ENCODE peak calls at places on chromosomes 12 and 14, in four cellular contexts. S, Q, O and H are unnamed samples.

GRCh38 chr12:131710464-131711457 is at the start of gene SFSWAP:
- DNase-seq in O (peak), Q (peak), S (peak), H (peak)

GRCh38 chr14:79764288-79764687 is 447.0 kb downstream of the DIO2 start:
- DNase-seq in O (no peak), Q (no peak), S (no peak), H (peak)

GRCh38 chr12:67705394-67706370 is 57.1 kb downstream of the DYRK2 start:
- DNase-seq in Q (peak), O (peak), S (peak), H (peak)

GRCh38 chr12:104136577-104136976 is 1.4 kb downstream of the NFYB start:
- DNase-seq in S (no peak), Q (peak), O (peak), H (peak)

GRCh38 chr14:33714527-33715222 is 236.2 kb downstream of the EGLN3 start:
- DNase-seq in O (peak), Q (no peak), S (no peak), H (no peak)

GRCh38 chr12:57389033-57389432 is 41.8 kb downstream of the R3HDM2 start:
- DNase-seq in O (peak), S (peak), Q (peak), H (no peak)

GRCh38 chr14:21071225-21072041 is 1.3 kb downstream of the ARHGEF40 start:
- DNase-seq in Q (peak), S (peak), O (peak), H (peak)

GRCh38 chr14:72678360-72678759 is 215.5 kb downstream of the DPF3 start:
- DNase-seq in Q (no peak), S (no peak), O (peak), H (no peak)

GRCh38 chr12:77049767-77050353 is 15.5 kb downstream of the E2F7 start:
- DNase-seq in S (no peak), O (peak), Q (peak), H (peak)

GRCh38 chr12:123996581-123996980 is 23.6 kb downstream of the ZNF664 start:
- DNase-seq in Q (no peak), O (no peak), S (no peak), H (no peak)

GRCh38 chr12:82682326-82682725 is 4.4 kb upstream of the TMTC2 start:
- DNase-seq in O (no peak), Q (no peak), S (no peak), H (peak)

GRCh38 chr12:117494833-117495714 is 133.6 kb upstream of the NOS1 start:
- DNase-seq in S (no peak), O (no peak), Q (no peak), H (peak)

GRCh38 chr14:74712499-74713394 is at the start of the genes AREL1 and FCF1:
- DNase-seq in S (peak), Q (peak), O (peak), H (no peak)

GRCh38 chr14:104693482-104694431 is 4.3 kb downstream of the INF2 start:
- DNase-seq in O (no peak), Q (no peak), S (no peak), H (no peak)

GRCh38 chr12:56020437-56021189 is at the start of gene IKZF4:
- DNase-seq in O (no peak), S (no peak), Q (no peak), H (no peak)

GRCh38 chr14:94889520-94890312 is 119.8 kb upstream of the GSC start:
- DNase-seq in S (no peak), O (no peak), Q (no peak), H (no peak)

GRCh38 chr14:68088463-68088862 is 268.9 kb downstream of the RAD51B start:
- DNase-seq in S (no peak), Q (no peak), O (peak), H (peak)